ENCODE peak calls at places on chromosomes 4 and X, in nine cellular contexts. D is PC-3, N is cardiac muscle cell, E is GM23338, U is heart right ventricle, T is A673, K is colonic mucosa, F is ascending aorta, Z is right atrium auricular region. I is an unnamed sample. For H3K4me1, the result is how much of the 10 kb centered on the place peaks cover.

GRCh38 chr4:31104033-31104432 is 383.9 kb downstream of the PCDH7 start:
- DNase-seq in T (no peak), U (no peak), E (no peak), Z (no peak), K (no peak), D (no peak), N (no peak), F (no peak), I (no peak)

GRCh38 chr4:174627473-174627872 is 105.2 kb upstream of the HPGD start:
- DNase-seq in Z (no peak), F (no peak), D (peak), U (no peak), E (no peak), T (no peak), K (no peak), N (no peak), I (no peak)

GRCh38 chrX:100979881-100980607 is 10.5 kb downstream of the ARL13A start:
- DNase-seq in K (no peak), F (no peak), D (peak), T (no peak), N (no peak), Z (no peak), U (no peak), E (no peak), I (no peak)

GRCh38 chrX:155148724-155149537 is 67.3 kb upstream of the VBP1 start:
- DNase-seq in F (no peak), N (peak), D (peak), Z (no peak), K (peak), E (peak), T (peak), U (no peak), I (no peak)

GRCh38 chr4:30182786-30183185 is 537.4 kb upstream of the PCDH7 start:
- DNase-seq in Z (no peak), D (peak), K (no peak), N (no peak), U (no peak), F (no peak), E (no peak), T (no peak), I (no peak)

GRCh38 chr4:187141101-187141500 is 417.4 kb upstream of the FAT1 start:
- DNase-seq in T (no peak), D (peak), U (no peak), Z (no peak), N (no peak), F (no peak), E (no peak), K (no peak), I (no peak)

GRCh38 chr4:78336093-78336943 is 215.3 kb upstream of the ANXA3 start:
- DNase-seq in D (no peak), Z (no peak), E (peak), T (peak), K (no peak), F (no peak), U (no peak), N (peak), I (peak)

GRCh38 chr4:985123-985830 is 1.6 kb upstream of the IDUA start:
- DNase-seq in E (peak), F (no peak), T (no peak), N (peak), D (peak), K (peak), U (peak), Z (peak), I (no peak)

GRCh38 chr4:151472711-151473110 is 63.7 kb downstream of the FHIP1A start:
- DNase-seq in N (no peak), D (no peak), E (no peak), K (no peak), Z (no peak), U (no peak), F (no peak), T (no peak), I (no peak)

GRCh38 chr4:55733874-55734437 is 85.6 kb upstream of the EXOC1L start:
- DNase-seq in E (no peak), U (no peak), F (no peak), D (peak), Z (peak), K (peak), T (peak), N (peak), I (no peak)

GRCh38 chr4:84994280-84994679 is 27.8 kb upstream of the WDFY3 start:
- DNase-seq in Z (no peak), U (no peak), T (no peak), F (no peak), K (no peak), D (no peak), E (peak), N (peak), I (no peak)

GRCh38 chrX:20456971-20457370 is 190.3 kb upstream of the RPS6KA3 start:
- DNase-seq in K (no peak), F (no peak), T (no peak), N (no peak), U (no peak), E (no peak), D (no peak), Z (no peak), I (no peak)

GRCh38 chrX:101206471-101206870 is 13.1 kb upstream of the DRP2 start:
- DNase-seq in D (peak), T (peak), E (peak), K (no peak), N (peak), U (no peak), F (no peak), Z (no peak), I (no peak)

GRCh38 chrX:70132244-70132643 is 1.0 kb upstream of the IGBP1 start:
- DNase-seq in U (no peak), D (peak), T (no peak), N (no peak), F (no peak), K (no peak), Z (no peak), E (no peak), I (no peak)

GRCh38 chrX:112731793-112732192 is 52.1 kb upstream of the LHFPL1 start:
- DNase-seq in K (no peak), F (no peak), E (peak), N (peak), D (peak), U (no peak), T (peak), Z (no peak), I (no peak)

GRCh38 chr4:33924239-33924638 is 2320.1 kb downstream of the ARAP2 start:
- DNase-seq in E (peak), Z (no peak), F (no peak), D (peak), U (no peak), T (no peak), K (no peak), N (peak), I (no peak)

GRCh38 chr4:126465341-126465740 is 1150.6 kb downstream of the FAT4 start:
- DNase-seq in D (no peak), N (peak), Z (no peak), E (no peak), U (no peak), K (no peak), F (no peak), T (no peak), I (no peak)

GRCh38 chr4:108828620-108829019 is 65.8 kb upstream of the ETNPPL start:
- DNase-seq in D (no peak), F (no peak), N (no peak), K (peak), T (no peak), Z (no peak), E (no peak), U (no peak), I (no peak)

GRCh38 chr4:2832309-2832980 is 11.2 kb upstream of the ADD1 start:
- DNase-seq in K (no peak), D (no peak), E (no peak), N (no peak), T (no peak), F (no peak), U (no peak), Z (no peak), I (no peak)

GRCh38 chr4:147596976-147597375 is 20.2 kb upstream of the TMEM184C start:
- DNase-seq in F (no peak), Z (no peak), N (peak), K (no peak), T (peak), U (no peak), E (no peak), D (peak), I (peak)

GRCh38 chrX:149037301-149037700 is 467.8 kb downstream of the IDS start:
- DNase-seq in T (no peak), E (no peak), N (peak), U (no peak), F (no peak), D (no peak), Z (no peak), K (no peak), I (no peak)

GRCh38 chr4:74990276-74990675 is 57.4 kb downstream of the PARM1 start:
- DNase-seq in E (no peak), T (no peak), F (no peak), U (no peak), N (no peak), D (no peak), Z (no peak), K (no peak), I (peak)

GRCh38 chrX:32116047-32116446 is 1044.2 kb upstream of the FTHL17 start:
- DNase-seq in K (no peak), E (peak), F (no peak), D (no peak), Z (no peak), T (peak), U (no peak), N (peak), I (no peak)

GRCh38 chr4:89397464-89397863 is 89.9 kb upstream of the GPRIN3 start:
- DNase-seq in T (no peak), F (no peak), U (no peak), Z (no peak), K (no peak), N (no peak), E (no peak), D (no peak), I (no peak)

GRCh38 chr4:144778364-144778763 is 132.4 kb downstream of the HHIP start:
- DNase-seq in E (no peak), N (no peak), U (no peak), D (no peak), T (no peak), K (no peak), F (no peak), Z (no peak), I (no peak)

GRCh38 chr4:138938371-138938699 is 77.2 kb upstream of the NOCT start:
- DNase-seq in F (no peak), N (peak), E (peak), D (peak), Z (no peak), K (no peak), T (peak), U (no peak), I (no peak)

GRCh38 chrX:24216827-24217226 is 67.3 kb downstream of the ZFX start:
- DNase-seq in U (no peak), F (no peak), E (no peak), Z (no peak), K (no peak), N (no peak), T (no peak), D (no peak), I (no peak)

GRCh38 chrX:24219320-24219719 is 69.8 kb downstream of the ZFX start:
- DNase-seq in T (no peak), Z (no peak), K (no peak), D (no peak), F (no peak), N (no peak), E (no peak), U (no peak), I (no peak)

GRCh38 chrX:24214568-24214967 is 65.0 kb downstream of the ZFX start:
- DNase-seq in U (no peak), Z (no peak), K (no peak), N (no peak), D (no peak), E (no peak), F (no peak), T (no peak), I (no peak)

GRCh38 chrX:24216037-24216436 is 66.5 kb downstream of the ZFX start:
- DNase-seq in K (no peak), Z (no peak), E (no peak), U (no peak), D (no peak), N (no peak), T (no peak), F (no peak), I (no peak)

GRCh38 chrX:24215282-24215681 is 65.8 kb downstream of the ZFX start:
- DNase-seq in F (no peak), D (no peak), K (no peak), N (no peak), U (no peak), E (no peak), T (no peak), Z (no peak), I (no peak)
- H3K4me1 ChIP-seq in F (under half), D (under half), K (under half), N (under half), U (under half), E (under half), T (under half), Z (under half), I (under half)

GRCh38 chr4:167380964-167381363 is 146.7 kb upstream of the SPOCK3 start:
- DNase-seq in Z (no peak), K (no peak), N (no peak), T (no peak), D (no peak), F (no peak), E (no peak), U (no peak), I (no peak)
- H3K27ac ChIP-seq in Z (no peak), K (no peak), N (no peak), T (no peak), D (no peak), F (no peak), E (no peak), U (no peak), I (no peak)

DNA sequence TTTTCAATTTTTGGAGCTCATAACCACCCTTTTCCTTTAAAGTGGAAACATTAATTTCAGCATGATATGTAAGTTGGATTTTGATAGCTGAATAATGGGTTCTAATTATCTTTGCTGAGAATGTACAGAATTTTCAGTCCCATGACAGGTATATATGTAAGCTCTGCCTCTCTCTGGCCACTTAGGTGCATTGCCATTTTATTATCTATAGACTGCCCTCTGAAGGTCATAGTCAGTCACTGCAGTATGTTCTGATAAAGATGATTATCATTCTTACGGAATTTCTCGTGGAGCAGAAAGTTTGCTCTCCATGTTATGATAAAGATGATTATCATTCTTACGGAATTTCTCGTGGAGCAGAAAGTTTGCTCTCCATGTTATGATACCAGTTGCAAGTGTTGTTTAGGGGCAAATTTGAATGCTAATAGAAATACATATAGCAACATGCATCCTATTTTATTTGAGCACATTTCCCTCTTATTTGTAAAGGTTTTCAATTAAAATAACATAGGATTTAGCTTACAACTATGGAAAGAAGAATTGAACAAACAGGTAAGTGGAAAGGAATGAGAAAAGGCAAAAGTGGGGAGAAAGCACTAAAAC is 10.4 kb downstream of the AFP start:
- DNase-seq in F (no peak), E (peak), T (peak), K (no peak), N (peak), Z (no peak), U (no peak), D (peak), I (no peak)
- TF ChIP-seq CTCF in F (no peak), E (peak), T (peak), K (peak), N (peak), Z (peak), U (peak), D (peak), I (peak)

GRCh38 chr4:141056473-141056872 is 76.8 kb downstream of the RNF150 start:
- DNase-seq in U (no peak), K (no peak), F (no peak), N (no peak), D (no peak), E (peak), T (no peak), Z (no peak), I (no peak)
- H3K4me1 ChIP-seq in U (under half), K (under half), F (under half), N (under half), D (under half), E (under half), T (under half), Z (under half), I (under half)

GRCh38 chrX:46837543-46838481 is 969 bp downstream of the RP2 start:
- DNase-seq in Z (no peak), E (no peak), D (peak), F (no peak), K (no peak), T (no peak), N (no peak), U (no peak), I (no peak)
- H3K27ac ChIP-seq in Z (peak), E (peak), D (peak), F (peak), K (peak), T (peak), N (peak), U (peak), I (peak)

GRCh38 chr4:127586922-127587571 is 45.7 kb upstream of the INTU start:
- DNase-seq in F (no peak), U (no peak), D (peak), N (peak), K (no peak), E (peak), T (peak), Z (no peak), I (no peak)
- TF ChIP-seq CTCF in F (peak), U (peak), D (peak), N (peak), K (peak), E (peak), T (peak), Z (peak), I (peak)

I was measured in esophagus muscularis mucosa.